ENCODE peak calls at places on chromosomes 4 and X, in ten cellular contexts. B is SK-N-SH; P is memory B cell; E is stimulated activated CD8-positive, alpha-beta memory T cell treated with anti-CD3 and anti-CD28 coated beads, Interleukin-7, amount 100 ng/mL, for 1 hour; K is pancreas; C is skeletal muscle cell; L is T follicular helper cell; Z is RWPE1; Q is EH; W is ureter. X is an unnamed sample.

GRCh38 chrX:14922437-14922836 is 49.2 kb downstream of the MOSPD2 start:
- DNase-seq in B (no peak), P (no peak), E (no peak), K (no peak), C (peak; percentile 40), L (no peak), Z (peak; percentile 11), Q (peak; percentile 93), W (no peak), X (no peak)

GRCh38 chr4:142901166-142901662 is 55.1 kb upstream of the INPP4B start:
- DNase-seq in B (no peak), P (no peak), E (no peak), K (no peak), C (no peak), L (no peak), Z (no peak), Q (peak; percentile 34), W (no peak), X (no peak)

GRCh38 chr4:20652226-20652836 is 47.9 kb upstream of the PACRGL start:
- DNase-seq in B (no peak), P (no peak), E (no peak), K (no peak), C (no peak), L (no peak), Z (no peak), Q (peak; percentile 16), W (no peak), X (no peak)

GRCh38 chr4:40322853-40323252 is 12.3 kb upstream of the CHRNA9 start:
- DNase-seq in B (no peak), P (no peak), E (no peak), K (no peak), C (no peak), L (no peak), Z (no peak), Q (peak; percentile 71), W (no peak), X (no peak)

GRCh38 chr4:139910106-139910505 is 243.9 kb downstream of the MAML3 start:
- DNase-seq in B (no peak), P (no peak), E (no peak), K (no peak), C (no peak), L (no peak), Z (no peak), Q (no peak), W (no peak), X (no peak)

GRCh38 chr4:19883841-19884240 is 367.9 kb upstream of the SLIT2 start:
- DNase-seq in B (no peak), P (no peak), E (no peak), K (no peak), C (no peak), L (no peak), Z (no peak), Q (peak; percentile 54), W (no peak), X (no peak)

GRCh38 chr4:145956288-145956890 is 17.8 kb upstream of the ZNF827 start:
- DNase-seq in B (peak; percentile 43), P (peak; percentile 60), E (no peak), K (peak; percentile 12), C (no peak), L (no peak), Z (no peak), Q (peak; percentile 51), W (no peak), X (no peak)

GRCh38 chrX:101359966-101360365 is 11.4 kb upstream of the TIMM8A start:
- DNase-seq in B (no peak), P (no peak), E (no peak), K (no peak), C (no peak), L (no peak), Z (no peak), Q (peak; percentile 22), W (no peak), X (no peak)

GRCh38 chr4:130636486-130636885 is 1540.5 kb downstream of the C4orf33 start:
- DNase-seq in B (no peak), P (no peak), E (no peak), K (no peak), C (no peak), L (no peak), Z (no peak), Q (no peak), W (no peak), X (no peak)

X was measured in upper lobe of left lung.